ENCODE peak calls at places on chromosomes 6 and 20, in four cellular contexts. P is neuronal stem cell, E is mesenchymal stem cell, G is H9. W is an unnamed sample.

GRCh38 chr20:23311932-23312331 is 38.7 kb upstream of the NXT1 start:
- DNase-seq in P (no peak), E (no peak), G (no peak), W (no peak)

GRCh38 chr6:142757827-142758226 is 187.1 kb downstream of the HIVEP2 start:
- DNase-seq in G (no peak), P (no peak), E (no peak), W (no peak)

GRCh38 chr20:40160151-40160550 is 528.9 kb downstream of the MAFB start:
- DNase-seq in P (no peak), E (peak), G (peak), W (peak)

GRCh38 chr6:42104095-42104806 is 38.2 kb downstream of the C6orf132 start:
- DNase-seq in G (peak), E (peak), P (peak), W (peak)

GRCh38 chr6:84581494-84582259 is 182.7 kb downstream of the TBX18 start:
- DNase-seq in G (no peak), E (peak), P (no peak), W (no peak)

GRCh38 chr20:49886571-49887203 is 28.6 kb downstream of the SPATA2 start:
- DNase-seq in G (no peak), E (no peak), P (no peak), W (no peak)

GRCh38 chr20:43752561-43753301 is 25.9 kb upstream of the GTSF1L start:
- DNase-seq in G (no peak), P (no peak), E (peak), W (no peak)

GRCh38 chr6:129359811-129360787 is 349.9 kb downstream of the ARHGAP18 start:
- DNase-seq in E (no peak), P (no peak), G (no peak), W (no peak)

GRCh38 chr6:139080255-139080920 is 51.8 kb downstream of the ABRACL start:
- DNase-seq in E (no peak), P (no peak), G (no peak), W (no peak)

GRCh38 chr6:166736606-166737005 is 109.6 kb upstream of the RPS6KA2 start:
- DNase-seq in E (peak), P (no peak), G (no peak), W (no peak)

GRCh38 chr6:142746524-142746923 is 198.5 kb downstream of the HIVEP2 start:
- DNase-seq in P (peak), E (peak), G (peak), W (no peak)

GRCh38 chr20:45450097-45450818 is 19.3 kb upstream of the WFDC2 start:
- DNase-seq in G (peak), P (no peak), E (peak), W (peak)

GRCh38 chr20:13220857-13221297 is at the start of gene ISM1:
- DNase-seq in P (peak), G (peak), E (peak), W (peak)

GRCh38 chr6:109336221-109336955 is 45.9 kb downstream of the CD164 start:
- DNase-seq in P (no peak), E (peak), G (no peak), W (peak)

GRCh38 chr6:75853796-75854195 is 104.8 kb downstream of the MYO6 start:
- DNase-seq in G (no peak), P (no peak), E (no peak), W (no peak)
- H4K8ac ChIP-seq in G (no peak), P (no peak), E (no peak), W (no peak)

GRCh38 chr20:46637861-46638366 is 13.3 kb downstream of the SLC13A3 start:
- DNase-seq in G (no peak), E (no peak), P (no peak), W (peak)
- H2BK12ac ChIP-seq in G (no peak), E (no peak), P (no peak), W (peak)

GRCh38 chr6:89618026-89618425 is 20.5 kb downstream of the LYRM2 start:
- DNase-seq in G (no peak), E (no peak), P (no peak), W (peak)
- H4K8ac ChIP-seq in G (no peak), E (no peak), P (no peak), W (no peak)

DNA sequence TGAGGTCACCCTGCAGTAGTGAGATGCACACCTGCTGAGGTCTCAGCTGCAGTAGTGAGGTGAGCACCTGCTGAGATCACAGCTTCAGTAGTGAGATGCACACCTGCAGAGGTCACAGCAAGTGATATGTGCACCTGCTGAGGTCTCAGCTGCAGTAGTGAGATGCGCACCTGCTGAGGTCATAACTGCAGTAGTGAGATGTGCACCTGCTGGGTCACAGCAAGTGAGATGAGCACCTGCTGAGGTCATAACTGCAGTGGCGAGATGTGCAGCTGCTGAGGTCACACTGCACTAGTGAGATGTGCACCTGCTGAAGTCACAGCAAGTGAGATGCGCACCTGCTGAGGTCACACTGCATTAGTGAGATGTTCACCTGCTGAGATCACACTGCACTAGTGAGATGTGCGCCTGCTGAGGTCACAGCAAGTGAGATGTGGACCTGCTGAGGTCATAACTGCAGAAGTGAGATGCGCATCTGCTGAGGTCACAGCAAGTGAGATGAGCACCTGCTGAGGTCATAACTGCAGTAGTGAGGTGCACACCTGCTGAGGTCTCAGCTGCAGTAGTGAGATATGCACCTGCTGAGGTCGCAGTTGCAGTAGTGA is 20.8 kb downstream of the ZDHHC14 start:
- DNase-seq in P (no peak), G (no peak), E (no peak), W (no peak)
- H2BK12ac ChIP-seq in P (peak), G (no peak), E (no peak), W (no peak)

DNA sequence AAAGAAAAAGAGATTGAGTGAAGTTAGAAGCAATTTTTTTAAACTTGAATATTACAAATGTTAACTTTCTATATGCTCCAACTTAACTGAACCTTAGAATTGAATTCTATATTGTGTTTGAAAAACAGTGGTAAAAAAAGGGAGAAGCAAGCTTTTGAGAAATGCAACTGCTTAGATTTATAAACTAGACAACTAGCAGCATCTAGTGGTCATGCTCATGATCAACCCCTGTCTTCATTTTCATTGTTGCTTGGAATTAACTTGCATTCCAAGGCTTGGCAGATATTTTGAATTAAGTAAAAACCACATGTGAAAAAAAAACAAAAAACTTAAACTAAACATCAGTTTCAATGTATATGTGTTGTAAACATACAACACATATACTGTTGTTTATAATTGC is 113.1 kb downstream of the C6orf58 start:
- DNase-seq in P (peak), G (no peak), E (peak), W (peak)
- H4K8ac ChIP-seq in P (no peak), G (no peak), E (no peak), W (no peak)

W was measured in trophoblast cell.